ENCODE peak calls at places on chromosomes 1 and 21, in eight cellular contexts. Y is EL; D is activated gamma-delta T cell treated with Interleukin-2 at 50 U/mL for 16 hours; U is left ventricle myocardium superior; W is DMS153; Z is IMR-90; A is HEK293T; N is effector memory CD8-positive, alpha-beta T cell. T is an unnamed sample.

GRCh38 chr1:160022330-160023310 is 9.2 kb downstream of the PIGM start:
- DNase-seq in N (no peak), Y (peak), Z (no peak), A (no peak), W (no peak), U (no peak), D (no peak), T (peak)

GRCh38 chr1:248786106-248786665 is 30.6 kb upstream of the LYPD8 start:
- DNase-seq in D (no peak), Z (no peak), N (no peak), A (no peak), Y (no peak), U (no peak), W (peak), T (no peak)

GRCh38 chr1:19426294-19427086 is 58.8 kb downstream of the CAPZB start:
- DNase-seq in A (no peak), Y (no peak), W (no peak), Z (no peak), N (no peak), U (peak), D (no peak), T (no peak)

GRCh38 chr21:29208666-29209059 is 78.2 kb downstream of the MAP3K7CL start:
- DNase-seq in Y (peak), N (no peak), U (no peak), D (no peak), Z (peak), W (no peak), A (no peak), T (no peak)

GRCh38 chr1:161130266-161130665 is 2.2 kb downstream of the DEDD start:
- DNase-seq in D (no peak), Y (no peak), A (no peak), N (no peak), W (no peak), Z (no peak), U (no peak), T (no peak)

GRCh38 chr1:4018721-4019521 is 118.8 kb upstream of the C1orf174 start:
- DNase-seq in Y (no peak), A (no peak), U (no peak), W (no peak), N (no peak), Z (no peak), D (no peak), T (no peak)

GRCh38 chr1:26772687-26773086 is 15.1 kb upstream of the PIGV start:
- DNase-seq in Y (peak), U (no peak), Z (peak), A (no peak), N (no peak), W (no peak), D (no peak), T (no peak)

GRCh38 chr1:37875833-37876232 is 16.4 kb upstream of the MTF1 start:
- DNase-seq in W (no peak), U (no peak), D (no peak), Y (no peak), N (no peak), Z (no peak), A (peak), T (no peak)

T was measured in SK-N-DZ.